ENCODE peak calls at places on chromosome 4, in four cellular contexts. V, Q, T and P are unnamed samples.

GRCh38 chr4:88195666-88196365 is 37.4 kb upstream of the ABCG2 start:
- DNase-seq in T (no peak), Q (no peak), V (peak), P (no peak)

GRCh38 chr4:46931981-46932380 is 22.9 kb upstream of the COX7B2 start:
- DNase-seq in Q (peak), T (peak), V (peak), P (peak)

GRCh38 chr4:159250751-159251325 is 148.0 kb downstream of the RAPGEF2 start:
- DNase-seq in V (no peak), Q (no peak), T (no peak), P (no peak)

GRCh38 chr4:68391451-68391850 is 41.6 kb upstream of the YTHDC1 start:
- DNase-seq in Q (no peak), V (no peak), T (no peak), P (no peak)

GRCh38 chr4:54439831-54440243 is 210.7 kb downstream of the PDGFRA start:
- DNase-seq in T (peak), V (no peak), Q (peak), P (peak)

GRCh38 chr4:113921089-113921842 is 58.2 kb downstream of the ARSJ start:
- DNase-seq in V (no peak), Q (peak), T (no peak), P (peak)

GRCh38 chr4:152258804-152259708 is 276.8 kb downstream of the FBXW7 start:
- DNase-seq in T (no peak), V (no peak), Q (peak), P (peak)

GRCh38 chr4:2847297-2847871 is 3.7 kb downstream of the ADD1 start:
- DNase-seq in Q (no peak), V (no peak), T (no peak), P (no peak)

GRCh38 chr4:168815373-168816345 is 194.4 kb downstream of the CBR4 start:
- DNase-seq in V (no peak), T (peak), Q (peak), P (peak)

GRCh38 chr4:95510145-95510544 is 38.6 kb downstream of the UNC5C start:
- DNase-seq in V (no peak), T (no peak), Q (peak), P (peak)

GRCh38 chr4:107777890-107778289 is 46.8 kb upstream of the SGMS2 start:
- DNase-seq in T (no peak), Q (no peak), V (no peak), P (no peak)

GRCh38 chr4:158055668-158056067 is 117.2 kb downstream of the GASK1B start:
- DNase-seq in Q (no peak), V (no peak), T (no peak), P (no peak)

GRCh38 chr4:37685211-37685725 is 908 bp downstream of the RELL1 start:
- DNase-seq in T (no peak), Q (peak), V (no peak), P (peak)

DNA sequence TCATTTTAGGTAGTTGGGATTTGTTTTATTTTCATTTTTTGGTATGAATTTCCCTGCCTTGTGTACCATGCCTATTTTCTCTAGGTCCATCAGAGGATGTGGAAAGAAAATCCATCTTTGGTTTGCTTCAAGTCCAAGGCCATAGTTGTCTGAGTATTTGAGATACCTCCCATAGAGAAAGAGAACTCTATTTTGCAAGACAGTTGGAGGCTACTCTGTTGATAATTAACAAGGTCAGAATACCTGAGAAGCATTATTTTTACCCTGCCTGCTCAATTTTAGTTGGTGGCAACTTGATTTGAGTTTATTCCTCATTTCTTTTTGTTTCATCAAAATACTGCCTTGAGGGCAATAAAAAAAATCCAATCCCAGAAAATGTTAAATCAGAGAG is 30.8 kb downstream of the BMP3 start:
- DNase-seq in T (no peak), Q (no peak), V (no peak), P (no peak)
- H3K14ac ChIP-seq in T (no peak), Q (no peak), V (no peak), P (no peak)

DNA sequence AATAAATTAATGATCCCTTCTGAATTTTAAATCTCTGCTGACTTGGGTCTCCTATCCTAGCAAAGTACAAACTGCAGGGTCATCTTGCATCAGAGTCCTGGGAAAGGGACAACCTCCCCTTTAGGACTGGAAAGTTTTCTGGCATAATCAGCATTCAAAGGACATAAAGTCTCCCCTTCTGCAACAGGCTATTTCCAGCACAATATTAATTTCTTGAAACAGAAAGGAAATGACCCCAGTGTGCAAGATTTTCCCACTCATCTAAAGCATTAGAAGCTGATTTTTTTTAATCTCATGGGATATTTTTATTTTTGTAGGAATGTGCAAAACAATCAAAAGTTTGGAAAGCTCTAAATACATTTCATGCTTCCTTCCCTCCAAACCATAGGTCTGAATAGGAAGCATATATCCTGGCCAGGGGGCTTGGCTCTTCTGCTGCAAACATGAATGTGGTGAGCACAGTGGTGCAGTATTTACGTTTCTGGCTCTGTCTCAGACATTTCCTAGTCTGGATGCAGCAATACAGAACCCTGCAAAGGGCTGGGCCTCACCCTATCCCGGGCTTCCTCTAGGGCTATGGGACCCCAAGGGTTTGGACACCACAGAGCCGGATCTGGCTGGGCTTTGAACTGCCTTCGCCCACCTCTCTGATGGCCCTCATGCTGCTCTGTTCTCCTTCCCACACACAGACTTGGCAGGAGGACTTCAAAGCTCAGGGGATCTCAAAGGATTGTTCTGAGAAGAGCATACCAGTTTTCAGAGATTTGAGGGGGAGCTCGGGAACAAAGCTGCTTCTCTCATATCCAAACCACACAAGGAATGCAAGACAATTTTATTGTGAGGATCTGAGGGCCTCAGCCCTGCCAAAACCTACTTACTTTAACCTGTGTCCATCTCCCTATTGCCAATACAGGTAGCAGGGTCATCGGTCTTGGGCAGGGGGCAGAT is 64.9 kb downstream of the POLR2B start:
- DNase-seq in Q (peak), V (no peak), T (no peak), P (peak)
- H3K4ac ChIP-seq in Q (peak), V (no peak), T (no peak), P (peak)

DNA sequence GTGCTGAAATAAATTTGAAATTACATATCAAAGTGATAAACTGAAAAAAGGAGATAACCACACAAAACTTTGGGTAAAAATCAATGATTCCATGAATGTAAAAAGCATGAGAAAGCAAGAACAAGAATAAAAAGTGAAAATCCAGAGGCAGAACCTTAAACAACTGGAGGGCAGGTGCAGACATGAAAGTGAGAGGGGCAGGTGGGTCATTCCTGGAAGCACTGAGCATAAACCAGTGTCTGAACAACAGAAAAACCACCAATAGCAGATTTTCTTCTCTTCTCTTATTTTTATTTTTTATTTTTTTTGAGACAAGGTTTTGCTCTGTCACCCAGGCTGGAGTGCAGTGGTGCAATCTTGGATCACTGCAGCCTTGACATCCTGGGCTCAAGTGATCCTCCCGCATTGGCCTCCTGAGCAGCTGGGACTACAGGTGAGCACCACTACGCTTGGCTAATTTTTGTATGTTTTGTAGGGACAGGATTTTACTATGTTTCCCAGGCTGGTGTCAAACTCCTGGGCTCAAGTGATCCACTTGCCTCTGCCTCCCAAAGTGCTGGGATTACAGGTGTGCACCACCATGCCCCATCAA is 46.8 kb upstream of the GPR78 start:
- DNase-seq in Q (no peak), V (no peak), T (no peak), P (no peak)
- H3K14ac ChIP-seq in Q (no peak), V (no peak), T (no peak), P (no peak)

GRCh38 chr4:189177130-189177529 is 763.5 kb upstream of the FRG1 start:
- DNase-seq in T (no peak), V (no peak), Q (no peak), P (peak)
- H3K4ac ChIP-seq in T (no peak), V (no peak), Q (no peak), P (no peak)